ENCODE peak calls at places on chromosome 19, in ten cellular contexts. One of them, this sample, is unnamed. For H3K4me1, the result is how much of the 10 kb centered on the place peaks cover.

GRCh38 chr19:55550321-55550650 is 4.9 kb upstream of the SBK3 start:
- DNase-seq in neural progenitor cell: no peak
- DNase-seq in IMR-90: no peak
- DNase-seq in stomach: no peak
- DNase-seq in ascending aorta: no peak
- DNase-seq in adrenal gland: no peak
- DNase-seq in esophagus muscularis mucosa: no peak
- DNase-seq in thoracic aorta: no peak
- DNase-seq in lower lobe of right lung: no peak
- DNase-seq in transverse colon: no peak
- DNase-seq in this sample: no peak

GRCh38 chr19:44623626-44624025 is 10.3 kb downstream of the IGSF23 start:
- DNase-seq in esophagus muscularis mucosa: no peak
- DNase-seq in stomach: no peak
- DNase-seq in transverse colon: no peak
- DNase-seq in thoracic aorta: no peak
- DNase-seq in IMR-90: no peak
- DNase-seq in neural progenitor cell: no peak
- DNase-seq in adrenal gland: no peak
- DNase-seq in lower lobe of right lung: no peak
- DNase-seq in ascending aorta: no peak
- DNase-seq in this sample: no peak

GRCh38 chr19:34273121-34273845 is 18.9 kb downstream of the GARRE1 start:
- DNase-seq in neural progenitor cell: no peak
- DNase-seq in lower lobe of right lung: no peak
- DNase-seq in transverse colon: no peak
- DNase-seq in stomach: no peak
- DNase-seq in ascending aorta: no peak
- DNase-seq in adrenal gland: no peak
- DNase-seq in thoracic aorta: no peak
- DNase-seq in IMR-90: no peak
- DNase-seq in esophagus muscularis mucosa: no peak
- DNase-seq in this sample: no peak

GRCh38 chr19:43768273-43769050 is 12.3 kb downstream of the KCNN4 start:
- DNase-seq in thoracic aorta: no peak
- DNase-seq in adrenal gland: no peak
- DNase-seq in stomach: peak
- DNase-seq in transverse colon: peak
- DNase-seq in esophagus muscularis mucosa: no peak
- DNase-seq in IMR-90: no peak
- DNase-seq in lower lobe of right lung: peak
- DNase-seq in ascending aorta: peak
- DNase-seq in neural progenitor cell: no peak
- DNase-seq in this sample: no peak

GRCh38 chr19:48615145-48616040 is 517 bp upstream of the FAM83E start:
- DNase-seq in transverse colon: no peak
- DNase-seq in ascending aorta: no peak
- DNase-seq in IMR-90: no peak
- DNase-seq in esophagus muscularis mucosa: no peak
- DNase-seq in lower lobe of right lung: no peak
- DNase-seq in neural progenitor cell: no peak
- DNase-seq in adrenal gland: no peak
- DNase-seq in stomach: no peak
- DNase-seq in thoracic aorta: no peak
- DNase-seq in this sample: no peak

GRCh38 chr19:43699506-43700367 is 16.1 kb upstream of the IRGC start:
- DNase-seq in transverse colon: peak
- DNase-seq in thoracic aorta: no peak
- DNase-seq in lower lobe of right lung: peak
- DNase-seq in neural progenitor cell: peak
- DNase-seq in IMR-90: peak
- DNase-seq in esophagus muscularis mucosa: no peak
- DNase-seq in stomach: peak
- DNase-seq in ascending aorta: no peak
- DNase-seq in adrenal gland: no peak
- DNase-seq in this sample: peak

GRCh38 chr19:38557205-38557799 is 60.5 kb downstream of the MAP4K1 start:
- DNase-seq in thoracic aorta: no peak
- DNase-seq in lower lobe of right lung: peak
- DNase-seq in neural progenitor cell: no peak
- DNase-seq in transverse colon: peak
- DNase-seq in IMR-90: no peak
- DNase-seq in stomach: peak
- DNase-seq in adrenal gland: no peak
- DNase-seq in ascending aorta: no peak
- DNase-seq in esophagus muscularis mucosa: no peak
- DNase-seq in this sample: no peak

GRCh38 chr19:30719189-30719990 is 347.2 kb downstream of the ZNF536 start:
- DNase-seq in neural progenitor cell: peak
- DNase-seq in lower lobe of right lung: peak
- DNase-seq in IMR-90: no peak
- DNase-seq in esophagus muscularis mucosa: no peak
- DNase-seq in stomach: peak
- DNase-seq in transverse colon: peak
- DNase-seq in thoracic aorta: no peak
- DNase-seq in ascending aorta: no peak
- DNase-seq in adrenal gland: peak
- DNase-seq in this sample: peak

GRCh38 chr19:38141108-38141507 is 82.9 kb downstream of the DPF1 start:
- DNase-seq in ascending aorta: no peak
- DNase-seq in transverse colon: no peak
- DNase-seq in neural progenitor cell: no peak
- DNase-seq in esophagus muscularis mucosa: no peak
- DNase-seq in adrenal gland: no peak
- DNase-seq in thoracic aorta: no peak
- DNase-seq in lower lobe of right lung: no peak
- DNase-seq in stomach: no peak
- DNase-seq in IMR-90: no peak
- DNase-seq in this sample: no peak

GRCh38 chr19:58563034-58563573 is 4.7 kb upstream of the UBE2M start:
- DNase-seq in stomach: peak
- DNase-seq in transverse colon: no peak
- DNase-seq in ascending aorta: no peak
- DNase-seq in lower lobe of right lung: no peak
- DNase-seq in neural progenitor cell: no peak
- DNase-seq in adrenal gland: no peak
- DNase-seq in thoracic aorta: no peak
- DNase-seq in esophagus muscularis mucosa: no peak
- DNase-seq in IMR-90: no peak
- DNase-seq in this sample: peak

GRCh38 chr19:33550741-33551140 is 29.1 kb upstream of the PEPD start:
- DNase-seq in transverse colon: no peak
- DNase-seq in esophagus muscularis mucosa: no peak
- DNase-seq in thoracic aorta: no peak
- DNase-seq in IMR-90: no peak
- DNase-seq in neural progenitor cell: no peak
- DNase-seq in ascending aorta: no peak
- DNase-seq in lower lobe of right lung: no peak
- DNase-seq in stomach: no peak
- DNase-seq in adrenal gland: no peak
- DNase-seq in this sample: no peak

GRCh38 chr19:32387701-32388392 is 17.7 kb upstream of the DPY19L3 start:
- DNase-seq in esophagus muscularis mucosa: no peak
- DNase-seq in lower lobe of right lung: no peak
- DNase-seq in adrenal gland: no peak
- DNase-seq in ascending aorta: peak
- DNase-seq in transverse colon: peak
- DNase-seq in IMR-90: peak
- DNase-seq in stomach: no peak
- DNase-seq in neural progenitor cell: no peak
- DNase-seq in thoracic aorta: no peak
- DNase-seq in this sample: peak

GRCh38 chr19:16645140-16645539 is 14.8 kb downstream of the SMIM7 start:
- DNase-seq in esophagus muscularis mucosa: no peak
- DNase-seq in transverse colon: no peak
- DNase-seq in stomach: no peak
- DNase-seq in thoracic aorta: no peak
- DNase-seq in ascending aorta: no peak
- DNase-seq in IMR-90: no peak
- DNase-seq in adrenal gland: no peak
- DNase-seq in lower lobe of right lung: no peak
- DNase-seq in neural progenitor cell: no peak
- DNase-seq in this sample: no peak

GRCh38 chr19:51511353-51511752 is 9.8 kb upstream of the SIGLEC12 start:
- DNase-seq in esophagus muscularis mucosa: peak
- DNase-seq in transverse colon: no peak
- DNase-seq in lower lobe of right lung: no peak
- DNase-seq in neural progenitor cell: peak
- DNase-seq in thoracic aorta: no peak
- DNase-seq in stomach: no peak
- DNase-seq in IMR-90: no peak
- DNase-seq in adrenal gland: no peak
- DNase-seq in ascending aorta: no peak
- DNase-seq in this sample: no peak

GRCh38 chr19:19636573-19636972 is 6.9 kb downstream of the GMIP start:
- DNase-seq in adrenal gland: no peak
- DNase-seq in esophagus muscularis mucosa: no peak
- DNase-seq in neural progenitor cell: no peak
- DNase-seq in ascending aorta: no peak
- DNase-seq in thoracic aorta: no peak
- DNase-seq in IMR-90: no peak
- DNase-seq in lower lobe of right lung: no peak
- DNase-seq in stomach: no peak
- DNase-seq in transverse colon: no peak
- DNase-seq in this sample: no peak

GRCh38 chr19:19633711-19634515 is 5.9 kb upstream of the LPAR2 start:
- DNase-seq in IMR-90: no peak
- DNase-seq in stomach: no peak
- DNase-seq in thoracic aorta: no peak
- DNase-seq in lower lobe of right lung: no peak
- DNase-seq in neural progenitor cell: no peak
- DNase-seq in transverse colon: no peak
- DNase-seq in esophagus muscularis mucosa: no peak
- DNase-seq in adrenal gland: no peak
- DNase-seq in ascending aorta: no peak
- DNase-seq in this sample: no peak

GRCh38 chr19:19634516-19635312 is 6.7 kb upstream of the LPAR2 start:
- DNase-seq in transverse colon: no peak
- DNase-seq in stomach: no peak
- DNase-seq in lower lobe of right lung: no peak
- DNase-seq in adrenal gland: no peak
- DNase-seq in esophagus muscularis mucosa: no peak
- DNase-seq in ascending aorta: no peak
- DNase-seq in thoracic aorta: no peak
- DNase-seq in IMR-90: no peak
- DNase-seq in neural progenitor cell: no peak
- DNase-seq in this sample: no peak

GRCh38 chr19:19637186-19637522 is 6.3 kb downstream of the GMIP start:
- DNase-seq in neural progenitor cell: no peak
- DNase-seq in lower lobe of right lung: no peak
- DNase-seq in adrenal gland: no peak
- DNase-seq in transverse colon: no peak
- DNase-seq in IMR-90: no peak
- DNase-seq in thoracic aorta: no peak
- DNase-seq in ascending aorta: no peak
- DNase-seq in stomach: no peak
- DNase-seq in esophagus muscularis mucosa: no peak
- DNase-seq in this sample: no peak

DNA sequence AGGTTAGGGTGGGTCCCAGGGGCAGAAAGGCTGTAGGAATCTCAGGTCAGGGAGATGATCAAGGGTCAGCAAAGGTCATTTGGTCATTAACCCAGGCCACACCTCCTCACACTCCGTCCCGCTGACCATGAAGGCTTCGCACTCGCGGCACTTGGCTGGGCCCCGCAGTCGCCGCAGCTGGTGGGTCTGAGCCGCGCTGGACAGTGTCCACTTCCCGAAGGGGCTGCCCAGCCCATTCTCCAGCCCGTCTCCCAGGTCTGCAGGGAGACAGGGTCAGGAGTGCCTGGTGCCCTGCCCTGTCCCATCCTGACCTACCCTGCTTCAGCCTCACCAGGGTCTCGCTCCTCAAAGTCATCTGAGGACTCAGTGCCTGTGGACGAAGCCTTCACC is 7.3 kb upstream of the LPAR2 start:
- DNase-seq in lower lobe of right lung: no peak
- DNase-seq in ascending aorta: no peak
- DNase-seq in neural progenitor cell: no peak
- DNase-seq in stomach: no peak
- DNase-seq in adrenal gland: no peak
- DNase-seq in transverse colon: no peak
- DNase-seq in IMR-90: no peak
- DNase-seq in thoracic aorta: no peak
- DNase-seq in esophagus muscularis mucosa: no peak
- DNase-seq in this sample: no peak
- TF ChIP-seq CTCF in lower lobe of right lung: no peak
- TF ChIP-seq CTCF in ascending aorta: no peak
- TF ChIP-seq CTCF in neural progenitor cell: no peak
- TF ChIP-seq CTCF in stomach: no peak
- TF ChIP-seq CTCF in adrenal gland: no peak
- TF ChIP-seq CTCF in transverse colon: no peak
- TF ChIP-seq CTCF in IMR-90: no peak
- TF ChIP-seq CTCF in thoracic aorta: no peak
- TF ChIP-seq CTCF in esophagus muscularis mucosa: no peak
- TF ChIP-seq CTCF in this sample: no peak

DNA sequence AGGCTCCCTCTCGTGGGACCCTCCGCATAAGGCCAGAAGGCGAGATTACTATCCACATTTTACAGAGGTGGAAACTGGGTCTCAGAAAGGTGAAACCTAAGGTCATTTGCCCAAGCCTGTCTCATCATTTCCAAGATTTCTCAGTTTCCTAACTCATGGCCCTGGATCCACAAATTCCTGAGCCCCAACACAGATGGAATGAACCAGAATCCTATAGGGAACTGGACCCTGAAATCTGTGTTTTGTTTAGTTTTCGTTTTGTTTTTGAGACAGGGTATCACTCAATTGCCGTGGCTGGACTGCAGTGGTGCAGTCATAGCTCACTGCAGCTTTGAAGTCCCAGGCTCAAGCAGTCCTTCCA is 563 bp upstream of the GNG7 start:
- DNase-seq in neural progenitor cell: no peak
- DNase-seq in stomach: no peak
- DNase-seq in ascending aorta: no peak
- DNase-seq in transverse colon: no peak
- DNase-seq in lower lobe of right lung: no peak
- DNase-seq in adrenal gland: no peak
- DNase-seq in thoracic aorta: no peak
- DNase-seq in esophagus muscularis mucosa: no peak
- DNase-seq in IMR-90: no peak
- DNase-seq in this sample: no peak
- H3K27ac ChIP-seq in neural progenitor cell: no peak
- H3K27ac ChIP-seq in stomach: peak
- H3K27ac ChIP-seq in ascending aorta: no peak
- H3K27ac ChIP-seq in transverse colon: no peak
- H3K27ac ChIP-seq in lower lobe of right lung: no peak
- H3K27ac ChIP-seq in adrenal gland: no peak
- H3K27ac ChIP-seq in thoracic aorta: no peak
- H3K27ac ChIP-seq in esophagus muscularis mucosa: no peak
- H3K27ac ChIP-seq in IMR-90: no peak
- H3K27ac ChIP-seq in this sample: no peak

GRCh38 chr19:8454218-8454617 is 9.4 kb downstream of the HNRNPM start:
- DNase-seq in ascending aorta: no peak
- DNase-seq in esophagus muscularis mucosa: no peak
- DNase-seq in transverse colon: no peak
- DNase-seq in IMR-90: no peak
- DNase-seq in thoracic aorta: no peak
- DNase-seq in neural progenitor cell: no peak
- DNase-seq in adrenal gland: no peak
- DNase-seq in stomach: no peak
- DNase-seq in lower lobe of right lung: no peak
- DNase-seq in this sample: no peak
- H3K4me1 ChIP-seq in ascending aorta: half or more
- H3K4me1 ChIP-seq in esophagus muscularis mucosa: half or more
- H3K4me1 ChIP-seq in transverse colon: under half
- H3K4me1 ChIP-seq in IMR-90: under half
- H3K4me1 ChIP-seq in thoracic aorta: under half
- H3K4me1 ChIP-seq in neural progenitor cell: under half
- H3K4me1 ChIP-seq in adrenal gland: half or more
- H3K4me1 ChIP-seq in stomach: half or more
- H3K4me1 ChIP-seq in lower lobe of right lung: half or more
- H3K4me1 ChIP-seq in this sample: half or more

GRCh38 chr19:3586124-3586626 is 897 bp downstream of the GIPC3 start:
- DNase-seq in adrenal gland: no peak
- DNase-seq in lower lobe of right lung: no peak
- DNase-seq in transverse colon: no peak
- DNase-seq in esophagus muscularis mucosa: no peak
- DNase-seq in neural progenitor cell: peak
- DNase-seq in thoracic aorta: no peak
- DNase-seq in stomach: no peak
- DNase-seq in IMR-90: no peak
- DNase-seq in ascending aorta: no peak
- DNase-seq in this sample: no peak
- TF ChIP-seq CTCF in adrenal gland: peak
- TF ChIP-seq CTCF in lower lobe of right lung: peak
- TF ChIP-seq CTCF in transverse colon: peak
- TF ChIP-seq CTCF in esophagus muscularis mucosa: peak
- TF ChIP-seq CTCF in neural progenitor cell: peak
- TF ChIP-seq CTCF in thoracic aorta: peak
- TF ChIP-seq CTCF in stomach: no peak
- TF ChIP-seq CTCF in IMR-90: peak
- TF ChIP-seq CTCF in ascending aorta: peak
- TF ChIP-seq CTCF in this sample: peak

This sample was measured in body of pancreas.